ENCODE peak calls at places on chromosomes 16 and 17, in seven cellular contexts. Z is brain microvascular endothelial cell, G is HS-27A, K is osteocyte, C is pons, E is HEK293T, T is globus pallidus. X is an unnamed sample.

GRCh38 chr17:34474706-34475105 is 104.7 kb upstream of the TMEM132E start:
- DNase-seq in K (no peak), C (no peak), E (no peak), Z (no peak), G (no peak), T (no peak), X (no peak)

GRCh38 chr17:81515530-81516041 is 3.0 kb upstream of the ACTG1 start:
- DNase-seq in T (no peak), K (no peak), C (no peak), G (no peak), E (no peak), Z (no peak), X (peak)

GRCh38 chr17:40953876-40954275 is 12.9 kb downstream of the KRT39 start:
- DNase-seq in G (no peak), C (no peak), T (no peak), Z (peak), E (no peak), K (no peak), X (no peak)

GRCh38 chr16:75319513-75320401 is 68.3 kb upstream of the BCAR1 start:
- DNase-seq in G (peak), C (no peak), E (no peak), Z (peak), T (no peak), K (no peak), X (no peak)

GRCh38 chr16:85752511-85753420 is 1.9 kb upstream of the C16orf74 start:
- DNase-seq in Z (peak), K (no peak), E (peak), T (no peak), C (no peak), G (no peak), X (peak)

GRCh38 chr17:82800885-82801284 is 38.9 kb downstream of the ZNF750 start:
- DNase-seq in T (no peak), G (no peak), Z (no peak), E (no peak), C (no peak), K (no peak), X (no peak)

GRCh38 chr16:71927383-71927782 is 32.1 kb downstream of the IST1 start:
- DNase-seq in G (peak), T (peak), C (peak), K (no peak), Z (peak), E (no peak), X (no peak)

GRCh38 chr16:70610273-70611223 is 35.8 kb upstream of the IL34 start:
- DNase-seq in E (no peak), Z (no peak), C (no peak), G (no peak), T (no peak), K (no peak), X (no peak)

GRCh38 chr17:51298508-51299371 is 38.4 kb downstream of the UTP18 start:
- DNase-seq in K (no peak), Z (peak), G (no peak), E (peak), C (peak), T (peak), X (no peak)

GRCh38 chr16:30110661-30111060 is 2.7 kb downstream of the GDPD3 start:
- DNase-seq in E (no peak), G (no peak), T (no peak), K (no peak), Z (no peak), C (no peak), X (no peak)

GRCh38 chr17:20095366-20096080 is 86.4 kb downstream of the SPECC1 start:
- DNase-seq in K (peak), G (no peak), Z (peak), T (peak), E (peak), C (peak), X (peak)

GRCh38 chr17:38864636-38865398 is 5.0 kb upstream of the LASP1 start:
- DNase-seq in K (no peak), C (no peak), Z (peak), G (no peak), E (no peak), T (no peak), X (no peak)

GRCh38 chr17:37301288-37301687 is 74.5 kb upstream of the C17orf78 start:
- DNase-seq in G (no peak), E (peak), K (no peak), Z (no peak), C (peak), T (peak), X (no peak)

GRCh38 chr17:55238931-55239297 is 25.8 kb upstream of the HLF start:
- DNase-seq in T (no peak), E (peak), C (peak), G (no peak), K (no peak), Z (no peak), X (peak)

GRCh38 chr17:9371019-9371418 is 204.6 kb downstream of the STX8 start:
- DNase-seq in E (no peak), T (no peak), Z (peak), K (no peak), C (peak), G (no peak), X (no peak)

GRCh38 chr17:48515925-48516900 is 14.6 kb downstream of the HOXB1 start:
- DNase-seq in K (no peak), G (no peak), C (no peak), E (no peak), T (no peak), Z (no peak), X (no peak)

GRCh38 chr17:27566673-27567562 is 64.1 kb upstream of the LGALS9 start:
- DNase-seq in G (no peak), T (no peak), C (no peak), K (no peak), E (no peak), Z (no peak), X (no peak)

GRCh38 chr16:72467157-72467759 is 295.3 kb upstream of the PMFBP1 start:
- DNase-seq in E (peak), G (no peak), Z (peak), C (peak), K (no peak), T (peak), X (no peak)

GRCh38 chr16:74446866-74447265 is 25.6 kb upstream of the CLEC18B start:
- DNase-seq in T (no peak), E (no peak), K (no peak), G (no peak), C (no peak), Z (no peak), X (no peak)

GRCh38 chr17:48045270-48046001 is 2.7 kb upstream of the NFE2L1 start:
- DNase-seq in Z (no peak), G (no peak), E (no peak), C (no peak), K (no peak), T (no peak), X (no peak)

GRCh38 chr17:78258323-78259229 is 27.1 kb downstream of the TMEM235 start:
- DNase-seq in E (no peak), C (no peak), Z (peak), K (no peak), T (no peak), G (no peak), X (peak)

GRCh38 chr17:18250259-18250658 is 8.3 kb downstream of the FLII start:
- DNase-seq in C (no peak), G (no peak), E (no peak), K (no peak), T (no peak), Z (no peak), X (no peak)

GRCh38 chr17:19237389-19238166 is 412 bp downstream of the EPN2 start:
- DNase-seq in C (no peak), G (no peak), Z (no peak), T (no peak), E (peak), K (peak), X (peak)

GRCh38 chr17:38554430-38555350 is 51.1 kb downstream of the SRCIN1 start:
- DNase-seq in E (no peak), Z (no peak), T (no peak), C (no peak), K (no peak), G (no peak), X (no peak)